ENCODE peak calls at places on chromosomes 11 and 22, in ten cellular contexts. One of them, this sample, is unnamed. For H3K9me3, the result is how much of the 10 kb centered on the place peaks cover.

GRCh38 chr22:37806409-37807338 is 1.1 kb upstream of the GCAT start:
- DNase-seq in Karpas-422: peak
- DNase-seq in stomach: peak
- DNase-seq in CD4-positive, alpha-beta T cell: no peak
- DNase-seq in heart left ventricle: no peak
- DNase-seq in small intestine: peak
- DNase-seq in H9: no peak
- DNase-seq in spleen: no peak
- DNase-seq in heart right ventricle: no peak
- DNase-seq in upper lobe of right lung: no peak
- DNase-seq in this sample: no peak

GRCh38 chr11:2771758-2772466 is 72.1 kb upstream of the KCNQ1OT1 start:
- DNase-seq in Karpas-422: no peak
- DNase-seq in stomach: peak
- DNase-seq in CD4-positive, alpha-beta T cell: no peak
- DNase-seq in heart left ventricle: peak
- DNase-seq in small intestine: no peak
- DNase-seq in H9: peak
- DNase-seq in spleen: peak
- DNase-seq in heart right ventricle: no peak
- DNase-seq in upper lobe of right lung: peak
- DNase-seq in this sample: no peak

GRCh38 chr22:43474161-43475101 is 62.6 kb downstream of the MPPED1 start:
- DNase-seq in Karpas-422: no peak
- DNase-seq in stomach: no peak
- DNase-seq in CD4-positive, alpha-beta T cell: no peak
- DNase-seq in heart left ventricle: no peak
- DNase-seq in small intestine: peak
- DNase-seq in H9: no peak
- DNase-seq in spleen: peak
- DNase-seq in heart right ventricle: no peak
- DNase-seq in upper lobe of right lung: no peak
- DNase-seq in this sample: no peak

GRCh38 chr22:19849800-19850481 is 4.7 kb downstream of the GNB1L start:
- DNase-seq in Karpas-422: no peak
- DNase-seq in stomach: peak
- DNase-seq in CD4-positive, alpha-beta T cell: no peak
- DNase-seq in heart left ventricle: no peak
- DNase-seq in small intestine: peak
- DNase-seq in H9: no peak
- DNase-seq in spleen: no peak
- DNase-seq in heart right ventricle: no peak
- DNase-seq in upper lobe of right lung: peak
- DNase-seq in this sample: no peak

GRCh38 chr22:23652711-23653110 is 20.6 kb upstream of the DRICH1 start:
- DNase-seq in Karpas-422: no peak
- DNase-seq in stomach: no peak
- DNase-seq in CD4-positive, alpha-beta T cell: no peak
- DNase-seq in heart left ventricle: no peak
- DNase-seq in small intestine: no peak
- DNase-seq in H9: no peak
- DNase-seq in spleen: peak
- DNase-seq in heart right ventricle: no peak
- DNase-seq in upper lobe of right lung: no peak
- DNase-seq in this sample: no peak

GRCh38 chr11:66020212-66020611 is 6.1 kb downstream of the CATSPER1 start:
- DNase-seq in Karpas-422: no peak
- DNase-seq in stomach: no peak
- DNase-seq in CD4-positive, alpha-beta T cell: no peak
- DNase-seq in heart left ventricle: no peak
- DNase-seq in small intestine: no peak
- DNase-seq in H9: no peak
- DNase-seq in spleen: no peak
- DNase-seq in heart right ventricle: no peak
- DNase-seq in upper lobe of right lung: no peak
- DNase-seq in this sample: no peak

GRCh38 chr22:18056802-18057474 is 20.9 kb upstream of the PEX26 start:
- DNase-seq in Karpas-422: peak
- DNase-seq in stomach: no peak
- DNase-seq in CD4-positive, alpha-beta T cell: no peak
- DNase-seq in heart left ventricle: no peak
- DNase-seq in small intestine: no peak
- DNase-seq in H9: no peak
- DNase-seq in spleen: peak
- DNase-seq in heart right ventricle: no peak
- DNase-seq in upper lobe of right lung: peak
- DNase-seq in this sample: no peak

GRCh38 chr11:73944901-73945300 is 5.9 kb upstream of the DNAJB13 start:
- DNase-seq in Karpas-422: no peak
- DNase-seq in stomach: no peak
- DNase-seq in CD4-positive, alpha-beta T cell: no peak
- DNase-seq in heart left ventricle: no peak
- DNase-seq in small intestine: no peak
- DNase-seq in H9: no peak
- DNase-seq in spleen: no peak
- DNase-seq in heart right ventricle: no peak
- DNase-seq in upper lobe of right lung: no peak
- DNase-seq in this sample: no peak

GRCh38 chr11:39786281-39786680 is 1673.2 kb downstream of the LRRC4C start:
- DNase-seq in Karpas-422: no peak
- DNase-seq in stomach: no peak
- DNase-seq in CD4-positive, alpha-beta T cell: no peak
- DNase-seq in heart left ventricle: no peak
- DNase-seq in small intestine: no peak
- DNase-seq in H9: no peak
- DNase-seq in spleen: no peak
- DNase-seq in heart right ventricle: no peak
- DNase-seq in upper lobe of right lung: no peak
- DNase-seq in this sample: no peak

GRCh38 chr11:69442807-69443137 is 38.7 kb upstream of the LINC01488 start:
- DNase-seq in Karpas-422: no peak
- DNase-seq in stomach: no peak
- DNase-seq in CD4-positive, alpha-beta T cell: no peak
- DNase-seq in heart left ventricle: peak
- DNase-seq in small intestine: no peak
- DNase-seq in H9: peak
- DNase-seq in spleen: peak
- DNase-seq in heart right ventricle: no peak
- DNase-seq in upper lobe of right lung: no peak
- DNase-seq in this sample: no peak

GRCh38 chr11:130161441-130161840 is 1.9 kb downstream of the ST14 start:
- DNase-seq in Karpas-422: no peak
- DNase-seq in stomach: no peak
- DNase-seq in CD4-positive, alpha-beta T cell: no peak
- DNase-seq in heart left ventricle: no peak
- DNase-seq in small intestine: peak
- DNase-seq in H9: no peak
- DNase-seq in spleen: no peak
- DNase-seq in heart right ventricle: no peak
- DNase-seq in upper lobe of right lung: no peak
- DNase-seq in this sample: no peak

DNA sequence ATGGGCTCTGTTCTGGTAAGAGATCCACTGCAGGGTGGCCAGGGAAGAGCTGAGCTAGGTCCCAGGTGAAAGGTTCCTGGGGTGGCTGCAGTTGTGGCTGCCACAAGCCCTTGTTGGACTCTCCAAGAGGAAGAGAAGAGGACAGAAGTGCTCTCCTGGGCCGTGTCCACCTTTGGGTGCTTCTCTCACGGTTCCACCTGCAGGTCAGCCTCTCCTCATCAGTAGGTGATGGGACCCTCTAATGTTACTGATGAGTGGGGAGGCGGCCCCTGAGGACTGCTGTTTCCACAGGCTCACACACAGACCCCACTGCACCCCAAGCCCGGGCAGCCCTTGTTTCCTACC is 804.9 kb downstream of the BRD1 start:
- DNase-seq in Karpas-422: no peak
- DNase-seq in stomach: no peak
- DNase-seq in CD4-positive, alpha-beta T cell: no peak
- DNase-seq in heart left ventricle: no peak
- DNase-seq in small intestine: no peak
- DNase-seq in H9: no peak
- DNase-seq in spleen: peak
- DNase-seq in heart right ventricle: no peak
- DNase-seq in upper lobe of right lung: no peak
- DNase-seq in this sample: no peak
- H3K9me3 ChIP-seq in Karpas-422: under half
- H3K9me3 ChIP-seq in stomach: under half
- H3K9me3 ChIP-seq in CD4-positive, alpha-beta T cell: under half
- H3K9me3 ChIP-seq in heart left ventricle: under half
- H3K9me3 ChIP-seq in small intestine: under half
- H3K9me3 ChIP-seq in H9: under half
- H3K9me3 ChIP-seq in spleen: under half
- H3K9me3 ChIP-seq in heart right ventricle: under half
- H3K9me3 ChIP-seq in upper lobe of right lung: under half
- H3K9me3 ChIP-seq in this sample: under half

GRCh38 chr11:118318112-118319030 is 13.8 kb downstream of the CD3E start:
- DNase-seq in Karpas-422: peak
- DNase-seq in stomach: no peak
- DNase-seq in CD4-positive, alpha-beta T cell: no peak
- DNase-seq in heart left ventricle: no peak
- DNase-seq in small intestine: no peak
- DNase-seq in H9: no peak
- DNase-seq in spleen: no peak
- DNase-seq in heart right ventricle: no peak
- DNase-seq in upper lobe of right lung: peak
- DNase-seq in this sample: no peak
- H3K9me3 ChIP-seq in Karpas-422: under half
- H3K9me3 ChIP-seq in stomach: under half
- H3K9me3 ChIP-seq in CD4-positive, alpha-beta T cell: under half
- H3K9me3 ChIP-seq in heart left ventricle: under half
- H3K9me3 ChIP-seq in small intestine: under half
- H3K9me3 ChIP-seq in H9: under half
- H3K9me3 ChIP-seq in spleen: under half
- H3K9me3 ChIP-seq in heart right ventricle: under half
- H3K9me3 ChIP-seq in upper lobe of right lung: under half
- H3K9me3 ChIP-seq in this sample: under half

DNA sequence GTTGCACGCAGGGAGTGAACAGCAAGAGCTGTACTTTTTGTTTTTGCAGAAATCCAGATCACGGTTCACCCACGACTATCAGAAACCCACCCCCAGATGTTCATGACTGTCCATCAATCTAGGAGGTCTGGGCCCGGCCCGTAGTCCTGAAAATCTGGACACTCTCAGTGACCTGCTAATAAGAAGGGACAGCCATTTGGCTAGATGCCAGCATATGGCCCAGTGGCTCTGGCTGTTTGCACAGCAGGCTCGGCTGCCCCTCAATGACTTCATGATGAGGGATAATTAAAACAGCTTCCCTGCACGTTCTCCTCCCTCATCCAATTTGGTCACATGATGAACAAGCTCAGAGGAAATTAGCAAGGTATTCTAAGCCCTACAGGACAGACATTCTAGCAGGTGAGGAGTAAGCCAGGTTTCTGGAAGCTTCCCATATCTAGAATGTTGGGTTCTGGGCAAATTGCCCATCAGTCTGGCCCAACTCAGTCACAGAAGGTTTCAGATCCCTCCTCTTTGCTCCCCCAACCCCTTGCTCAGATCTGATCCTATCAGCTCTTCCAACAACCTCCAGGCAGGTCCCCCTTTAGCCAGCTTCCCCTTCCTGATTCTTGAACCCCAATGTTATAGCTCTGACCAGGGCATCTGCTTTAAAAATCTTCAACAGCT is 397.4 kb downstream of the SHANK2 start:
- DNase-seq in Karpas-422: no peak
- DNase-seq in stomach: no peak
- DNase-seq in CD4-positive, alpha-beta T cell: no peak
- DNase-seq in heart left ventricle: no peak
- DNase-seq in small intestine: no peak
- DNase-seq in H9: no peak
- DNase-seq in spleen: no peak
- DNase-seq in heart right ventricle: no peak
- DNase-seq in upper lobe of right lung: no peak
- DNase-seq in this sample: no peak
- H3K9me3 ChIP-seq in Karpas-422: under half
- H3K9me3 ChIP-seq in stomach: under half
- H3K9me3 ChIP-seq in CD4-positive, alpha-beta T cell: under half
- H3K9me3 ChIP-seq in heart left ventricle: under half
- H3K9me3 ChIP-seq in small intestine: under half
- H3K9me3 ChIP-seq in H9: under half
- H3K9me3 ChIP-seq in spleen: under half
- H3K9me3 ChIP-seq in heart right ventricle: under half
- H3K9me3 ChIP-seq in upper lobe of right lung: under half
- H3K9me3 ChIP-seq in this sample: under half

DNA sequence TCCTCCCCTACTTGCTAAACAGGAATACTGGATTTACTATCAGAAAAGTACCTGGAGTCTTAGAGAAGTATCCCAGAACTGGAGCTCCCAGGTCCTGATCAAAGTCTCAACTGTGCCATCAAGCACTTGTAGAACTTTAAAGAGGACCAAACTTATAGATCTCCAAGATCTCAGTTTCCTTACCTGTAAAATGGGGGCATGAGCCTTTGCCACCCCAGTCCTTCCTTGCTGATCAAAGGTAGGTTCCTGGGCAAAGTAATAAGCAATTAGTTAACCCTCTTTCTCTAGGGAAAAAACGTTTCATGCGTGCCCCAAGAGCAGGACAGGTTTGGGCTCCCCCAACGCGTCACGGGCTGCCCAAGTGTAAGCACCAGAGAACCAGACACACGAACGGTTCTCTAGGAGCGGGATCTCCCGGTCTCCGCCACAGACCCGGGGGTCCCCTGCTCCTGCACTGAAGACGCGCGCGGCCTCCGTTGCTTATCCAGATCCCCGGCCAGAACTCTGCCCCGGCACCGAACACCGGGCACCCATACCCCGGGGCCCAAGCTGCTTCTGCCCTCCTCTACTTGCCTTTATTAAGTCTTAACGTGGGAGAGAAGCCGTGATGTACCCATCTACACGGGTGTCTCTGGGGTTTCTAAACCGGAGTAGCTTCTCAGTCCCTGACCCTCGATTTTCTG is 505 bp downstream of the ZNF214 start:
- DNase-seq in Karpas-422: no peak
- DNase-seq in stomach: no peak
- DNase-seq in CD4-positive, alpha-beta T cell: no peak
- DNase-seq in heart left ventricle: peak
- DNase-seq in small intestine: peak
- DNase-seq in H9: peak
- DNase-seq in spleen: no peak
- DNase-seq in heart right ventricle: peak
- DNase-seq in upper lobe of right lung: peak
- DNase-seq in this sample: no peak
- H3K9me3 ChIP-seq in Karpas-422: under half
- H3K9me3 ChIP-seq in stomach: under half
- H3K9me3 ChIP-seq in CD4-positive, alpha-beta T cell: under half
- H3K9me3 ChIP-seq in heart left ventricle: under half
- H3K9me3 ChIP-seq in small intestine: under half
- H3K9me3 ChIP-seq in H9: under half
- H3K9me3 ChIP-seq in spleen: under half
- H3K9me3 ChIP-seq in heart right ventricle: under half
- H3K9me3 ChIP-seq in upper lobe of right lung: under half
- H3K9me3 ChIP-seq in this sample: under half

This sample was measured in T-helper 17 cell.